ENCODE peak calls at places on chromosome 9, in ten cellular contexts. B, X, F, U, L, T, Q, S, H and W are unnamed samples.

GRCh38 chr9:136899196-136899595 is 12.9 kb downstream of the TRAF2 start:
- DNase-seq in S (peak; percentile 70), L (peak; percentile 90), U (no peak), B (no peak), H (no peak), X (no peak), T (no peak), Q (no peak), F (no peak), W (peak; percentile 64)

GRCh38 chr9:126844085-126844484 is 16.4 kb upstream of the ZBTB34 start:
- DNase-seq in F (no peak), U (no peak), S (no peak), X (peak; percentile 63), B (no peak), H (no peak), L (no peak), T (peak; percentile 56), Q (no peak), W (no peak)

GRCh38 chr9:32589083-32589713 is 16.2 kb upstream of the NDUFB6 start:
- DNase-seq in U (no peak), B (peak; percentile 57), F (no peak), T (peak; percentile 78), L (no peak), Q (no peak), H (no peak), X (peak; percentile 39), S (no peak), W (peak; percentile 55)

GRCh38 chr9:137412431-137412830 is 10.5 kb downstream of the EXD3 start:
- DNase-seq in U (no peak), L (no peak), T (no peak), B (no peak), F (no peak), X (peak; percentile 47), H (peak; percentile 18), S (no peak), Q (peak; percentile 51), W (no peak)

GRCh38 chr9:38227061-38227540 is 158.1 kb upstream of the SHB start:
- DNase-seq in T (peak; percentile 76), B (peak; percentile 84), Q (peak; percentile 66), X (peak; percentile 76), F (no peak), U (peak; percentile 55), H (peak; percentile 78), S (peak; percentile 16), L (peak; percentile 15), W (peak; percentile 68)

GRCh38 chr9:61667559-61668121 is 477.8 kb downstream of the SPATA31A7 start:
- DNase-seq in L (no peak), S (no peak), X (no peak), F (peak; percentile 61), T (no peak), B (no peak), Q (no peak), U (no peak), H (peak; percentile 4), W (peak; percentile 0)

GRCh38 chr9:9337129-9337528 is 1275.7 kb downstream of the PTPRD start:
- DNase-seq in S (no peak), F (no peak), L (no peak), B (peak; percentile 59), T (no peak), X (no peak), Q (no peak), U (no peak), H (no peak), W (no peak)

GRCh38 chr9:129962889-129963703 is 79.9 kb downstream of the FNBP1 start:
- DNase-seq in L (peak; percentile 68), Q (no peak), B (peak; percentile 74), T (peak; percentile 72), S (peak; percentile 70), U (peak; percentile 51), H (peak; percentile 59), X (peak; percentile 59), F (no peak), W (peak; percentile 61)

DNA sequence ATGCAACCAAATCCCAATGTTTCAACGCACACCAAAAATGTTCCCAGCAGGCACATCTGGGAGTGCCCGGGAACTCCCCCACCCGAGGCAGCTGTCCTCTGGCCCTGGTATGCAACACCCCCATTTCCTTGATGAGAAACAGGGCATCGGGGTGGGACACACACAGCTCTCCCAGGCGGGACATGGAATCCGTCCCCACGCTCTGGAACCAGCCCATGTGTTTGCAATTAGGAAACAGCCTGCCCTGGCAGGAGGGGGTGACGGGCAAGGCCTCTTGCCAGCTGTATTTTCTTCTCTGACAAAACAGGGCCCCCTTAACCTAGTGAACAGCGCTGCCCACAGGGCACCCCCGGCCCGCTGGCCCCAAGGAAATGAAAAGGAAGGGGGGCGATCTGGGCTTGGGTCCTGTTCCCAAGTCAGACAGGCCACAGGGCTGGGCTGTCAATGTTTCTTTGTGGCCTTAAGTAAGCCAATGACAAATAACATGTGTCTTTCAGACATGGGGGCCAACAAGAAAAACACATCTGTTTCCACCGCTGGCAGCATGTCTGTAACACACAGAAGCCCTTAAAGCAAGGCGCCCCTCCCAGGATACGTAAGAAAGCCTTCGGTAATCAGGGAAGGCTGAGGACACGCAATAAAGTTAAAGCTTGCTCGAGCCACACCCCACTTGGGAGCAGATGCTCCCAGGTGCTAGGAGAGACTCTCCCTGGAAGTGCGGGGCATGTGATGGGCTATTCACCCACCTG is 125.3 kb downstream of the ROR2 start:
- DNase-seq in T (peak; percentile 66), Q (no peak), F (peak; percentile 92), S (peak; percentile 47), H (no peak), L (no peak), U (no peak), B (no peak), X (no peak), W (no peak)
- TF ChIP-seq CTCF in T (no peak), Q (no peak), F (no peak), S (no peak), H (no peak), L (no peak), U (no peak), B (no peak), X (no peak), W (no peak)

GRCh38 chr9:98859941-98860340 is 52.5 kb downstream of the GALNT12 start:
- DNase-seq in X (no peak), H (no peak), L (no peak), Q (no peak), F (no peak), U (no peak), B (no peak), T (no peak), S (no peak), W (no peak)

GRCh38 chr9:98864257-98865180 is 57.0 kb downstream of the GALNT12 start:
- DNase-seq in Q (no peak), T (peak; percentile 60), S (peak; percentile 15), U (no peak), B (no peak), X (no peak), L (no peak), H (no peak), F (peak; percentile 86), W (no peak)

GRCh38 chr9:98862936-98863335 is 55.5 kb downstream of the GALNT12 start:
- DNase-seq in U (no peak), L (no peak), X (no peak), H (no peak), Q (no peak), B (no peak), S (no peak), T (no peak), F (peak; percentile 78), W (no peak)

GRCh38 chr9:98861881-98862501 is 54.5 kb downstream of the GALNT12 start:
- DNase-seq in H (no peak), Q (no peak), S (no peak), F (peak; percentile 88), B (no peak), X (peak; percentile 65), U (no peak), T (peak; percentile 55), L (no peak), W (no peak)

DNA sequence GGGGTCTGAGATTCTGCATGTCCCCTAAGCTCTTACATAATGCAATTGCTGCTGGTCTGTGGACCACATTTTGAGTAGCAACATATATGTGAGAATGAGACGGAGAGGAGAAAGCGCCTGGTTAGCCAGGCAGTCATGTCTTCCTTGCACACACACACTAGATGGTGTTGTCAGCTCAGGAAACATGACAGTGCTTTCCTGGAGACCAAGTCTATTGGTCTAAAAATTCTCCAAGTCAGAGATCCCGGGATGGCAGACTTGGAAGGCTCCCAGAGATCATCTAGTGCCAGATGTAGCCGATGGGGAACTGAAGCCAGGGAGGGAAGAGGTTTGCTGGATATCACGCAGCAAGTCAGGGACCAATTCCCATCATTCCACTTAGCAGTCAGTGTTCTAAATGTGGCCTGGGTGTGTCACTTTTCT is 53.4 kb downstream of the GALNT12 start:
- DNase-seq in F (peak; percentile 91), S (peak; percentile 36), B (peak; percentile 28), L (no peak), H (no peak), X (peak; percentile 84), Q (no peak), U (no peak), T (peak; percentile 90), W (no peak)
- TF ChIP-seq CTCF in F (no peak), S (no peak), B (peak; percentile 73), L (no peak), H (peak; percentile 41), X (peak; percentile 79), Q (peak; percentile 71), U (peak; percentile 52), T (peak; percentile 61), W (no peak)

GRCh38 chr9:82549174-82549821 is 513.6 kb downstream of the RASEF start:
- DNase-seq in S (no peak), Q (no peak), H (no peak), F (no peak), U (no peak), B (peak; percentile 52), T (no peak), L (no peak), X (no peak), W (no peak)
- TF ChIP-seq CTCF in S (no peak), Q (no peak), H (peak; percentile 57), F (no peak), U (no peak), B (peak; percentile 73), T (no peak), L (no peak), X (no peak), W (no peak)

GRCh38 chr9:128286435-128286834 is 10.4 kb downstream of the SWI5 start:
- DNase-seq in Q (no peak), X (no peak), B (no peak), L (no peak), T (peak; percentile 64), U (no peak), F (no peak), H (no peak), S (no peak), W (no peak)

GRCh38 chr9:128285033-128285784 is 9.1 kb downstream of the SWI5 start:
- DNase-seq in L (no peak), U (no peak), X (no peak), S (no peak), Q (no peak), H (no peak), F (no peak), B (no peak), T (no peak), W (no peak)

GRCh38 chr9:128292009-128292408 is 15.9 kb downstream of the SWI5 start:
- DNase-seq in F (no peak), S (no peak), Q (no peak), L (no peak), X (no peak), U (no peak), T (no peak), H (no peak), B (no peak), W (no peak)

GRCh38 chr9:128293091-128293490 is 17.0 kb downstream of the SWI5 start:
- DNase-seq in S (no peak), L (no peak), T (no peak), Q (no peak), U (no peak), X (no peak), H (no peak), F (no peak), B (no peak), W (no peak)

GRCh38 chr9:128288273-128289004 is 12.4 kb downstream of the SWI5 start:
- DNase-seq in U (no peak), B (no peak), Q (no peak), F (no peak), H (no peak), T (no peak), X (no peak), S (no peak), L (no peak), W (no peak)
- TF ChIP-seq CTCF in U (no peak), B (no peak), Q (no peak), F (no peak), H (no peak), T (no peak), X (no peak), S (no peak), L (no peak), W (no peak)